ENCODE peak calls at places on chromosomes 6 and 20, in seven cellular contexts. F is uterus, S is ovary, Z is left ventricle myocardium inferior, K is heart left ventricle, T is suprapubic skin, B is mammary epithelial cell. W is an unnamed sample.

GRCh38 chr20:23103284-23104018 is 17.3 kb upstream of the CD93 start:
- DNase-seq in Z (no peak), B (no peak), S (no peak), K (no peak), F (no peak), T (no peak), W (no peak)

GRCh38 chr6:127812985-127813681 is 87.7 kb downstream of the THEMIS start:
- DNase-seq in S (no peak), T (no peak), Z (no peak), K (no peak), B (no peak), F (no peak), W (no peak)

GRCh38 chr6:97849390-97849789 is 566.4 kb upstream of the MMS22L start:
- DNase-seq in T (no peak), S (no peak), Z (no peak), K (no peak), B (no peak), F (no peak), W (no peak)

GRCh38 chr6:79167931-79168694 is 66.4 kb downstream of the HMGN3 start:
- DNase-seq in T (no peak), S (no peak), F (no peak), B (peak; percentile 13), K (no peak), Z (no peak), W (no peak)

GRCh38 chr6:89323461-89324098 is 8.5 kb upstream of the GABRR2 start:
- DNase-seq in Z (no peak), S (no peak), F (no peak), T (no peak), K (no peak), B (no peak), W (no peak)

GRCh38 chr20:18506744-18507143 is 996 bp upstream of the SEC23B start:
- DNase-seq in Z (no peak), T (no peak), B (peak; percentile 25), K (no peak), S (no peak), F (no peak), W (no peak)

GRCh38 chr6:29035951-29036350 is 9.0 kb downstream of the OR2W1 start:
- DNase-seq in K (no peak), B (no peak), S (no peak), F (no peak), Z (no peak), T (no peak), W (no peak)

GRCh38 chr6:2961971-2962370 is 9.4 kb downstream of the SERPINB6 start:
- DNase-seq in B (no peak), F (no peak), K (no peak), T (no peak), Z (no peak), S (no peak), W (no peak)

GRCh38 chr6:95574811-95575210 is 2.5 kb upstream of the MANEA start:
- DNase-seq in F (no peak), T (no peak), B (peak; percentile 28), S (no peak), Z (no peak), K (no peak), W (no peak)

DNA sequence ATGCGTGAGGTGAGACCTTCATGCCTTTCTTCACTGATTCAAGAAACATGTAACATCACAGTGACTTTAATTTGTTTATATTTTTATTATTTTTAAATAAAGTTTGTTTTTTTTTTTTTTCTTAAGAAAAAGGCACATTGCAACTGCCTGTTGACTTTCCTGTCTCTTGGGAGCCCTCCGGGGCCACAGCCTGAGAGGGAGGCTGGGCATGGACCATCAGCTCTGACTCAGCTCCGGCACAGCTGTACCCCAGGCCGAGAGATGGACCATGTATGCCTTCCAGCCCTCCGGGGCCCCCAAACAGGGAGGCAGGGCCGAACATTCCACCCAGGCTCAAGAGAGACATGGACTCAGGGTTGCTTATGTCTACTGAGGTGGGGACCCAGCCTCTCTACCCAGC is 99.9 kb downstream of the NFATC2 start:
- DNase-seq in S (no peak), B (no peak), K (no peak), F (no peak), Z (no peak), T (no peak), W (no peak)
- H3K36me3 ChIP-seq in S (no peaks in the 10 kb centered on the region), B (no peaks in the 10 kb centered on the region), K (no peaks in the 10 kb centered on the region), F (no peaks in the 10 kb centered on the region), Z (no peaks in the 10 kb centered on the region), T (no peaks in the 10 kb centered on the region), W (no peaks in the 10 kb centered on the region)

GRCh38 chr20:32515631-32516101 is 69.5 kb downstream of the NOL4L start:
- DNase-seq in Z (no peak), K (no peak), S (no peak), T (no peak), F (no peak), B (no peak), W (no peak)

GRCh38 chr20:32517914-32518592 is 67.1 kb downstream of the NOL4L start:
- DNase-seq in B (no peak), Z (no peak), F (no peak), S (no peak), T (no peak), K (no peak), W (no peak)

GRCh38 chr20:32516583-32516982 is 68.5 kb downstream of the NOL4L start:
- DNase-seq in S (no peak), K (no peak), Z (no peak), T (no peak), B (no peak), F (no peak), W (no peak)

GRCh38 chr20:32518593-32519366 is 66.4 kb downstream of the NOL4L start:
- DNase-seq in K (no peak), T (no peak), F (no peak), B (peak; percentile 42), Z (no peak), S (no peak), W (no peak)

DNA sequence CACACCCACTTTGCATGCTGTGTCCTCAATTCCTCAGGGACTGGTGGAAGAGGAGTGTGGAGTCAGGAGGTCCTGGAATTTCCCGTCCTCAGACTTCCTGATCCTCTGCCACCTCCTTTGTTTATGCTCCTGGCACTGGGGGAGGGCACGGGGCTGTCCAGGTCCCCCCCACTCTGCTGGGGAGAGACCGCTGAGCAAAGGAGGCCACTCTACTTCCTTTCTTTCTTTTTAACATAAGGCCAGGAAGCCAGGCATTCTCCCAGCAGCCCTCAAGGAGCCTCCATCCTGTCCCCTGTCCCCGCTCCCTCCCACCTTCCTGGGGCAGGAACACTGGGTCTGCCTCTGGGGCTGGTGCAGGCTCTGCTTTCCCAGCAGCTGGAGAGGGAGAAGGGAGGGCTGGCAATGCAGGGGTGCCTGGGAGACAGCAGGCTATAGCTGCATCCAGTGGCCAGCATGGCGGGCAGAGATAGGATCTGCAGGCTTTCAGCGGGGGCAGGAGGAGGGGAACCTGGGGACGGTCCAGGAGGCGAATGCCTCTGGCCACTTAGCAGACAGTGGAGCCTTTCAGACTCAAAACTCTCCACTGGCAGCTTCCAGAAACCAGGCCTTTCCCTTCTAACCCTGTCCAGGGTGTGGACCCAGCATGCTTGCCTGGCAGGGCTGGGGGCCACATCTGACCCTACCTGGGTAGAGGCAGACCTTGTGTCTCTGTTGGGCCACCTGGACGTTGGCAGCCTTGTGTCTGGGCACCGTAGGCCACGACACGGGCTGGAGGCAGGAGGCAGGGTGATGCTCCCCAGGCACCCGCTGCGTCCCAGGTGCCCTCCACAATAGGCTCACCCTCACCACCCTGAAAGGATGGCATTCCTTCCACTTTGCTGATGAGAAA is 67.9 kb downstream of the NOL4L start:
- DNase-seq in K (peak; percentile 64), F (no peak), B (no peak), T (no peak), Z (no peak), S (no peak), W (no peak)
- H3K27ac ChIP-seq in K (peak overlapping the region; percentile 49), F (no peak overlapping the region), B (no peak overlapping the region), T (no peak overlapping the region), Z (peak overlapping the region; percentile 82), S (no peak overlapping the region), W (no peak overlapping the region)

GRCh38 chr20:47351643-47352331 is 4.7 kb downstream of the ZMYND8 start:
- DNase-seq in T (no peak), Z (no peak), B (peak; percentile 27), S (no peak), K (no peak), F (no peak), W (no peak)
- H3K4me3 ChIP-seq in T (peak overlapping the region; percentile 31), Z (peak overlapping the region; percentile 55), B (peak overlapping the region; percentile 29), S (no peak overlapping the region), K (no peak overlapping the region), F (no peak overlapping the region), W (peak overlapping the region; percentile 23)

DNA sequence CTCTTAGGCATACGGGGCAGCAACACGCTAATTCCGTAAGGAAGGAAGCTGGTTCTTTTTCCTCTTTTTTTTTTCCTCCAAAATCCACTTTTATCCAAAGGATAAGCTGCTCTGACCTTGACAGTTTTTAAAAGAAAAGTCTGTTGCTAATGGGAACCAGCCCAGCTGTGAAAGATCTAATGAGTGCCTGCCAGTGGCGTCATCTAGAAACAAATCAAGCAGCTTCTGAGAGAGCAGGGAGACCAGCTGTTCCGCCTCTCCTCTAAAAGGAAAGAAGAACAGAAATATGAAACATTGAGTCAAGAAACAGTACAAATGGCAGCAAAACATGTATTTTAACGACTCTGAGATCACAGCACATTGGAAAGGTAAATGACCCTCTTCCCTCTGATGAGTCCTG is 78.6 kb downstream of the FAXC start:
- DNase-seq in S (peak; percentile 29), T (no peak), B (no peak), F (no peak), K (no peak), Z (no peak), W (no peak)
- H3K36me3 ChIP-seq in S (no peaks in the 10 kb centered on the region), T (no peaks in the 10 kb centered on the region), B (no peaks in the 10 kb centered on the region), F (no peaks in the 10 kb centered on the region), K (no peaks in the 10 kb centered on the region), Z (no peaks in the 10 kb centered on the region), W (no peaks in the 10 kb centered on the region)

GRCh38 chr20:49558826-49559225 is 9.1 kb downstream of the PTGIS start:
- DNase-seq in Z (no peak), F (peak; percentile 24), T (no peak), B (no peak), S (peak; percentile 13), K (no peak), W (no peak)
- H3K27ac ChIP-seq in Z (peak overlapping the region; percentile 52), F (peak overlapping the region; percentile 98), T (peak overlapping the region; percentile 52), B (no peak overlapping the region), S (no peak overlapping the region), K (peak overlapping the region; percentile 32), W (peak overlapping the region; percentile 99)

GRCh38 chr6:84457276-84457675 is 229.8 kb upstream of the CEP162 start:
- DNase-seq in B (peak; percentile 31), S (no peak), F (no peak), Z (no peak), K (no peak), T (no peak), W (no peak)

GRCh38 chr6:84458271-84458670 is 230.8 kb upstream of the CEP162 start:
- DNase-seq in Z (no peak), B (no peak), T (no peak), K (no peak), F (no peak), S (no peak), W (no peak)

GRCh38 chr6:84461461-84461860 is 234.0 kb upstream of the CEP162 start:
- DNase-seq in B (no peak), K (no peak), S (no peak), Z (no peak), F (no peak), T (no peak), W (no peak)

GRCh38 chr6:84460491-84460890 is 233.0 kb upstream of the CEP162 start:
- DNase-seq in Z (no peak), K (no peak), T (no peak), B (no peak), F (no peak), S (no peak), W (no peak)

GRCh38 chr6:84459401-84459800 is 232.0 kb upstream of the CEP162 start:
- DNase-seq in S (no peak), K (no peak), B (no peak), F (no peak), T (no peak), Z (no peak), W (no peak)
- H3K4me3 ChIP-seq in S (no peak overlapping the region), K (no peak overlapping the region), B (no peak overlapping the region), F (no peak overlapping the region), T (no peak overlapping the region), Z (no peak overlapping the region), W (no peak overlapping the region)

GRCh38 chr6:15453622-15454021 is 207.8 kb downstream of the JARID2 start:
- DNase-seq in B (no peak), Z (peak; percentile 27), F (no peak), T (no peak), S (no peak), K (no peak), W (no peak)
- H3K36me3 ChIP-seq in B (peaks cover 4% of the 10 kb centered on the region), Z (peaks cover 8% of the 10 kb centered on the region), F (no peaks in the 10 kb centered on the region), T (no peaks in the 10 kb centered on the region), S (no peaks in the 10 kb centered on the region), K (peaks cover 25% of the 10 kb centered on the region), W (no peaks in the 10 kb centered on the region)

W was measured in thoracic aorta.